ENCODE peak calls at places on chromosomes 7 and 10, in seven cellular contexts. One of them, this sample, is unnamed.

GRCh38 chr10:43043773-43044394 is 33.0 kb upstream of the RET start:
- DNase-seq in HCT116: no peak
- DNase-seq in GM12878: no peak
- DNase-seq in H1: no peak
- DNase-seq in SK-N-SH: peak; percentile 55
- DNase-seq in HepG2: no peak
- DNase-seq in K562: no peak
- DNase-seq in this sample: no peak

GRCh38 chr7:5525271-5526189 is 101.9 kb upstream of the TNRC18 start:
- DNase-seq in HCT116: peak; percentile 40
- DNase-seq in GM12878: peak; percentile 63
- DNase-seq in H1: no peak
- DNase-seq in SK-N-SH: peak; percentile 41
- DNase-seq in HepG2: peak; percentile 39
- DNase-seq in K562: peak; percentile 27
- DNase-seq in this sample: peak; percentile 70

GRCh38 chr7:157017639-157018327 is 7.3 kb upstream of the MNX1 start:
- DNase-seq in HCT116: no peak
- DNase-seq in GM12878: no peak
- DNase-seq in H1: no peak
- DNase-seq in SK-N-SH: peak; percentile 46
- DNase-seq in HepG2: no peak
- DNase-seq in K562: no peak
- DNase-seq in this sample: no peak

GRCh38 chr10:50362547-50363125 is 111.3 kb upstream of the ASAH2 start:
- DNase-seq in HCT116: no peak
- DNase-seq in GM12878: peak; percentile 79
- DNase-seq in H1: no peak
- DNase-seq in SK-N-SH: no peak
- DNase-seq in HepG2: no peak
- DNase-seq in K562: no peak
- DNase-seq in this sample: no peak

GRCh38 chr10:70442332-70442988 is 979 bp upstream of the NODAL start:
- DNase-seq in HCT116: no peak
- DNase-seq in GM12878: no peak
- DNase-seq in H1: peak; percentile 84
- DNase-seq in SK-N-SH: no peak
- DNase-seq in HepG2: peak; percentile 76
- DNase-seq in K562: no peak
- DNase-seq in this sample: no peak

GRCh38 chr7:5433181-5433580 is 9.5 kb upstream of the TNRC18 start:
- DNase-seq in HCT116: no peak
- DNase-seq in GM12878: no peak
- DNase-seq in H1: no peak
- DNase-seq in SK-N-SH: no peak
- DNase-seq in HepG2: no peak
- DNase-seq in K562: no peak
- DNase-seq in this sample: no peak

GRCh38 chr10:94630017-94630688 is 53.4 kb upstream of the CYP2C18 start:
- DNase-seq in HCT116: peak; percentile 24
- DNase-seq in GM12878: no peak
- DNase-seq in H1: no peak
- DNase-seq in SK-N-SH: peak; percentile 23
- DNase-seq in HepG2: peak; percentile 21
- DNase-seq in K562: peak; percentile 23
- DNase-seq in this sample: peak; percentile 66

GRCh38 chr10:108775911-108776475 is 1147.3 kb downstream of the XPNPEP1 start:
- DNase-seq in HCT116: no peak
- DNase-seq in GM12878: no peak
- DNase-seq in H1: no peak
- DNase-seq in SK-N-SH: no peak
- DNase-seq in HepG2: no peak
- DNase-seq in K562: no peak
- DNase-seq in this sample: no peak

GRCh38 chr7:93055543-93056107 is 62.2 kb downstream of the SAMD9 start:
- DNase-seq in HCT116: no peak
- DNase-seq in GM12878: no peak
- DNase-seq in H1: no peak
- DNase-seq in SK-N-SH: peak; percentile 69
- DNase-seq in HepG2: peak; percentile 34
- DNase-seq in K562: peak; percentile 55
- DNase-seq in this sample: peak; percentile 23

GRCh38 chr7:40777913-40778312 is 643.1 kb downstream of the SUGCT start:
- DNase-seq in HCT116: no peak
- DNase-seq in GM12878: no peak
- DNase-seq in H1: no peak
- DNase-seq in SK-N-SH: no peak
- DNase-seq in HepG2: no peak
- DNase-seq in K562: no peak
- DNase-seq in this sample: no peak

GRCh38 chr10:63083904-63084689 is 49.0 kb upstream of the NRBF2 start:
- DNase-seq in HCT116: peak; percentile 71
- DNase-seq in GM12878: peak; percentile 38
- DNase-seq in H1: peak; percentile 19
- DNase-seq in SK-N-SH: peak; percentile 56
- DNase-seq in HepG2: peak; percentile 62
- DNase-seq in K562: peak; percentile 42
- DNase-seq in this sample: peak; percentile 89

GRCh38 chr7:151013728-151014497 is 10.4 kb downstream of the ATG9B start:
- DNase-seq in HCT116: no peak
- DNase-seq in GM12878: peak; percentile 17
- DNase-seq in H1: peak; percentile 70
- DNase-seq in SK-N-SH: peak; percentile 98
- DNase-seq in HepG2: no peak
- DNase-seq in K562: no peak
- DNase-seq in this sample: no peak

GRCh38 chr7:151244156-151244870 is 4.2 kb downstream of the SMARCD3 start:
- DNase-seq in HCT116: no peak
- DNase-seq in GM12878: peak; percentile 15
- DNase-seq in H1: no peak
- DNase-seq in SK-N-SH: peak; percentile 93
- DNase-seq in HepG2: no peak
- DNase-seq in K562: peak; percentile 88
- DNase-seq in this sample: peak; percentile 59

GRCh38 chr7:20417260-20417659 is 86.6 kb downstream of the ITGB8 start:
- DNase-seq in HCT116: no peak
- DNase-seq in GM12878: no peak
- DNase-seq in H1: no peak
- DNase-seq in SK-N-SH: no peak
- DNase-seq in HepG2: no peak
- DNase-seq in K562: no peak
- DNase-seq in this sample: no peak

GRCh38 chr7:114864278-114864677 is 57.6 kb upstream of the MDFIC start:
- DNase-seq in HCT116: no peak
- DNase-seq in GM12878: no peak
- DNase-seq in H1: no peak
- DNase-seq in SK-N-SH: no peak
- DNase-seq in HepG2: no peak
- DNase-seq in K562: no peak
- DNase-seq in this sample: no peak

DNA sequence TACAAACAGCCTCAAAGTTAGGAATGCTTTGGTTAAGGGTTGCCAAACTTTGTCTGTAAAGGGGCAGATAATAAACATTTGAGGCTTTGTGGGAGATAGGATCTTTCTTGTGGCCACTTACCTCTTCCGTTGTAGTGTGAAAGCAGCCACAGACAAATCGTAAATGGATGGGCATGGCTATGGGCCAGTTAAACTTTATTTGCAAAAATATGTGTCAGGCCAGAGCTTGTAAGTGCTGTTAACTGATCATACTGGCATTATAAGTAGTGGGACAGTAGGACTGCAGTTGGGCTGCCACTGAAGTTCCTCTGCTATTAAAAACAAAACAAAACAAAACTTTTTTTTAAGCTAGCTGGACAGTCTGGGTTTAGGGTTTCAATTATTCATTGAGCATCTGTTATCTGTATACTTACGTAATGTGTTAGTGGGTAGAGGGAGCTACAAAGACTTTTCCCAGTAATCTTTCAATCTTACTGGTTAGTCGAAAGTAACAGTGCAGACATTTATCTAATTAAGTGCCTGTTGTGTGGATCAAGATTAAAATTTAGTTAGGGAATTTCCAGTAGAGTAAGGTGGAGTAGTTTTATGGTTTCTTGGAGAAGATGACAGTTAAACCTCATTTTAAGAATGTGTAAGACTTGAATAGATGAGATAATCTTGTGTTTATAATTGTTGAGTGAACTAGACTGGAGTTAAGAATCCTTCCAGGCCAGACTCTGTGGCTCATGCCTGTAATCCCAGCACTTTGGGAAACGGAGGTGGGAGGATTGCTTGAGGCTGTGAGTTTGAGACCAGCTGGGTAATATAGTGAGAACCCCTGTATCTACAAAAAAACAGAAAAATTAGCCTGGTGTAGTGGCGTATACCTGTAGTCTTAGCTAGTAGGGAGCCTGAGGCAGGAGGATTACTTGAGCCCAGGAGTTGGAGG is 100.1 kb downstream of the BTRC start:
- DNase-seq in HCT116: no peak
- DNase-seq in GM12878: no peak
- DNase-seq in H1: no peak
- DNase-seq in SK-N-SH: no peak
- DNase-seq in HepG2: no peak
- DNase-seq in K562: peak; percentile 20
- DNase-seq in this sample: peak; percentile 55
- TF ChIP-seq JUND in HCT116: no peak
- TF ChIP-seq JUND in GM12878: no peak
- TF ChIP-seq JUND in H1: no peak
- TF ChIP-seq JUND in SK-N-SH: no peak
- TF ChIP-seq JUND in HepG2: no peak
- TF ChIP-seq JUND in K562: peak; percentile 19
- TF ChIP-seq JUND in this sample: no peak

GRCh38 chr7:105707967-105708580 is 126.8 kb upstream of the EFCAB10 start:
- DNase-seq in HCT116: no peak
- DNase-seq in GM12878: no peak
- DNase-seq in H1: no peak
- DNase-seq in SK-N-SH: no peak
- DNase-seq in HepG2: no peak
- DNase-seq in K562: no peak
- DNase-seq in this sample: no peak
- TF ChIP-seq JUND in HCT116: no peak
- TF ChIP-seq JUND in GM12878: no peak
- TF ChIP-seq JUND in H1: no peak
- TF ChIP-seq JUND in SK-N-SH: no peak
- TF ChIP-seq JUND in HepG2: no peak
- TF ChIP-seq JUND in K562: no peak
- TF ChIP-seq JUND in this sample: no peak

DNA sequence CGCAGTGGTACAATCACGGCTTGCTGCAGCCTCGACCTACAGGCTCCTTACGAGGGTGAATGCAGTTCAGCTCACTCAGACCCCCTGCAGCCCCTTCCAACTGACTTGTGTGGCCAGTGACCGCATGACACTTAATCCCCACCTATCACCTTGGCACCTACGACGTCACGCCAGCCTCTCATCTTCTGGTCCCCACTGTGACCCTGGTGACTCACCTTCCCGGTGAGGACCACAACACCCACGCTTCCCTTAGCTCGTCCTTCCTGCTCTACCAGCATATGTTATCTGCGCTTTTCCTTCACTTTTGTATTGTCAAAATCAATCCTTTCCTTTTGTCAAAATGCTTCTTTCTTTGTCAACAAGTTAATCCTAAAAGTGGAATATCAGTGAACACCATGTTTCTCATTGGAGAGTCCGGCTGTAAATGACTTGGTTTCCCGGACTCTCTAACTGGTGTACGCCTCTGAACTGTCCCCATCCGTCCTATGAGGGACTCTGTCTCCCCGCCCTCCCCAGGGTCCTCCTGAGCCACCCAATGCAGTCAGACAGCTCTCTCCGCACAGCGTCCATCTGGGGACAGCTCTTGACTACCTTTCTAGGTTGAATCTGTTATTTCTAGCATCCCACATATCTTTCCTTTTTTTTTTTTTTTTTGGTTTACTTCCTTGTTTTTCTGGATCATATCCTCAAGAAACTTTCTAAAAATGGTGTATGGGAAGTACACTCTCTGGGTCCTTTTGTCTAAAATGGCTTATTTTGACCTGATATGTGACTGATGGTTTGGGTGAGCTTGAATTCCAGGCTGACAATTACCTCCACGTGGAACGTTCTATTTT is 37.3 kb downstream of the CFAP46 start:
- DNase-seq in HCT116: no peak
- DNase-seq in GM12878: no peak
- DNase-seq in H1: no peak
- DNase-seq in SK-N-SH: no peak
- DNase-seq in HepG2: peak; percentile 5
- DNase-seq in K562: no peak
- DNase-seq in this sample: no peak
- TF ChIP-seq JUND in HCT116: peak; percentile 51
- TF ChIP-seq JUND in GM12878: no peak
- TF ChIP-seq JUND in H1: no peak
- TF ChIP-seq JUND in SK-N-SH: no peak
- TF ChIP-seq JUND in HepG2: no peak
- TF ChIP-seq JUND in K562: no peak
- TF ChIP-seq JUND in this sample: no peak

DNA sequence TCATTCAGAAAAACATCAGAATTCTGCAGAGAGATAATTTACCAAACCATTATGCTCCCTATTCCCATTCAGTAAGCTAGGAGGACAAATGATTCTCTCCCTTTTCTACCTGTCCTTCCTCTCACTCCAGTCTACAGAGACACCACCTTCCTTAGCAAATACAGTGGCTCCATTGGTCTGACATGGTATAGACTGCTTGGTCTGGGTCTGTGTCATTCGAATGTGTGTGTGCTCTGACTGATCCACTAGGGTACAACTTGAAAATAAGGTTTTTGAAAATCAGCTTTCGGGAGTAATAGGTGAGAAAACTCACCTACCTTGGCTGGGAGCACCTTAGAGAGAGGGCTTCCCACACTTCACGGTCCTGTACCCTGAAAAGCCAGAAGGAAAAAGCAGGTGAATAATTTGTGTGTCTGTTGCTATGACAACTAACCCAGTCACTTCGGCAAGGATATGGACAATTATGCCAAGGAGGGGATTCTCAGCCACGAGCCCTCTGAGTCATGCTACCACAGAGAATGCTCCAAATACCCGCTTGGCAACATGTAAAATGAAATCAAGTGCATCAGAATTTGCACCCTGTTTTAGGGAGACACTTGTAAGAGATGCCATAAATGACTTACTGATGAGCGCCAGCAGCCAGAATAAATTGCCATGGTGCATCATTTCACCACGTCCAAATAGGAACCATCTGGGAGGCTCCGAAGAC is 114.5 kb upstream of the PRKCQ start:
- DNase-seq in HCT116: no peak
- DNase-seq in GM12878: no peak
- DNase-seq in H1: no peak
- DNase-seq in SK-N-SH: no peak
- DNase-seq in HepG2: no peak
- DNase-seq in K562: no peak
- DNase-seq in this sample: no peak
- TF ChIP-seq JUND in HCT116: no peak
- TF ChIP-seq JUND in GM12878: no peak
- TF ChIP-seq JUND in H1: no peak
- TF ChIP-seq JUND in SK-N-SH: no peak
- TF ChIP-seq JUND in HepG2: no peak
- TF ChIP-seq JUND in K562: no peak
- TF ChIP-seq JUND in this sample: no peak